ENCODE peak calls at places on chromosome 20, in five cellular contexts. R, X, P, L and B are unnamed samples.

GRCh38 chr20:3282271-3283221 is 43.6 kb upstream of the SLC4A11 start:
- DNase-seq in P (no peak), R (no peak), L (no peak), X (no peak), B (no peak)

GRCh38 chr20:41166201-41167117 is 29.1 kb downstream of the PLCG1 start:
- DNase-seq in X (no peak), L (no peak), P (no peak), R (no peak), B (no peak)

GRCh38 chr20:4111440-4112411 is 96.4 kb upstream of the RNF24 start:
- DNase-seq in L (no peak), X (no peak), P (no peak), R (no peak), B (no peak)

GRCh38 chr20:20781029-20781428 is 68.6 kb upstream of the RALGAPA2 start:
- DNase-seq in P (no peak), R (no peak), L (no peak), X (no peak), B (no peak)

GRCh38 chr20:6142348-6142993 is 19.6 kb upstream of the FERMT1 start:
- DNase-seq in P (peak; percentile 65), X (no peak), L (peak; percentile 24), R (no peak), B (peak; percentile 58)

GRCh38 chr20:7180261-7181045 is 413.0 kb downstream of the BMP2 start:
- DNase-seq in P (no peak), R (no peak), L (no peak), X (no peak), B (no peak)

GRCh38 chr20:1569417-1569861 is 11.9 kb upstream of the SIRPD start:
- DNase-seq in R (no peak), X (no peak), P (peak; percentile 9), L (no peak), B (no peak)

GRCh38 chr20:9572690-9573089 is 58.3 kb downstream of the LAMP5 start:
- DNase-seq in L (no peak), X (no peak), P (no peak), R (no peak), B (no peak)

GRCh38 chr20:35344354-35344837 is 52.2 kb upstream of the FAM83C start:
- DNase-seq in R (no peak), L (no peak), P (peak; percentile 86), X (no peak), B (no peak)

GRCh38 chr20:45347297-45347935 is 808 bp downstream of the SDC4 start:
- DNase-seq in L (no peak), X (no peak), R (no peak), P (no peak), B (no peak)

GRCh38 chr20:16423311-16424212 is 149.7 kb downstream of the KIF16B start:
- DNase-seq in X (no peak), L (no peak), R (no peak), P (no peak), B (no peak)

GRCh38 chr20:38198238-38198861 is 33.3 kb upstream of the TGM2 start:
- DNase-seq in L (no peak), X (no peak), R (no peak), P (no peak), B (no peak)

GRCh38 chr20:46267108-46267820 is 41.0 kb downstream of the CDH22 start:
- DNase-seq in P (no peak), X (no peak), R (no peak), L (no peak), B (no peak)

GRCh38 chr20:58716476-58717277 is 24.1 kb downstream of the NPEPL1 start:
- DNase-seq in R (no peak), P (no peak), L (no peak), X (no peak), B (no peak)

GRCh38 chr20:63177785-63178444 is 38.0 kb downstream of the YTHDF1 start:
- DNase-seq in L (no peak), X (no peak), R (no peak), P (no peak), B (no peak)
- H3K4me3 ChIP-seq in L (no peak overlapping the region), X (no peak overlapping the region), R (no peak overlapping the region), P (no peak overlapping the region), B (no peak overlapping the region)

GRCh38 chr20:62370115-62370806 is 3.1 kb upstream of the LAMA5 start:
- DNase-seq in L (no peak), P (peak; percentile 79), R (no peak), X (no peak), B (no peak)

GRCh38 chr20:62369508-62370114 is 2.5 kb upstream of the LAMA5 start:
- DNase-seq in X (no peak), P (no peak), R (no peak), L (no peak), B (no peak)

GRCh38 chr20:62367483-62368302 is 581 bp upstream of the LAMA5 start:
- DNase-seq in X (no peak), P (no peak), L (peak; percentile 18), R (no peak), B (no peak)

GRCh38 chr20:62368303-62368628 is 1.2 kb upstream of the LAMA5 start:
- DNase-seq in X (no peak), R (no peak), P (no peak), L (no peak), B (no peak)

GRCh38 chr20:62368629-62369507 is 1.8 kb upstream of the LAMA5 start:
- DNase-seq in X (no peak), P (no peak), R (no peak), L (no peak), B (no peak)
- H3K4me3 ChIP-seq in X (peak overlapping the region; percentile 94), P (no peak overlapping the region), R (peak overlapping the region; percentile 18), L (no peak overlapping the region), B (no peak overlapping the region)

GRCh38 chr20:53657289-53657678 is 63.6 kb upstream of the ZNF217 start:
- DNase-seq in L (no peak), R (no peak), X (no peak), P (no peak), B (no peak)
- H3K4me3 ChIP-seq in L (no peak overlapping the region), R (no peak overlapping the region), X (no peak overlapping the region), P (no peak overlapping the region), B (no peak overlapping the region)

GRCh38 chr20:36401336-36401735 is 95.2 kb downstream of the DLGAP4 start:
- DNase-seq in P (no peak), R (no peak), X (no peak), L (no peak), B (no peak)

GRCh38 chr20:36405255-36405654 is 99.1 kb downstream of the DLGAP4 start:
- DNase-seq in P (no peak), R (no peak), L (no peak), X (no peak), B (no peak)

GRCh38 chr20:36407196-36407733 is 101.1 kb downstream of the DLGAP4 start:
- DNase-seq in L (no peak), X (no peak), P (peak; percentile 21), R (no peak), B (no peak)

GRCh38 chr20:36402708-36403107 is 96.6 kb downstream of the DLGAP4 start:
- DNase-seq in X (no peak), R (no peak), L (no peak), P (no peak), B (no peak)

GRCh38 chr20:36404435-36404978 is 98.4 kb downstream of the DLGAP4 start:
- DNase-seq in R (no peak), P (no peak), L (no peak), X (no peak), B (no peak)
- H3K4me3 ChIP-seq in R (no peak overlapping the region), P (no peak overlapping the region), L (no peak overlapping the region), X (no peak overlapping the region), B (no peak overlapping the region)